ENCODE peak calls at places on chromosomes 3 and 15, in ten cellular contexts. B is sigmoid colon; I is aorta; U is heart right ventricle; J is tibial nerve; P is hepatocyte; Z is uterus; H is suprapubic skin; D is colonic mucosa; Q is CD4-positive, alpha-beta T cell. K is an unnamed sample.

GRCh38 chr3:105511031-105511430 is 144.3 kb downstream of the ALCAM start:
- DNase-seq in U (no peak), J (no peak), H (no peak), Q (no peak), D (no peak), B (no peak), P (no peak), I (no peak), Z (no peak), K (no peak)

GRCh38 chr15:72136170-72137051 is 18.2 kb downstream of the SENP8 start:
- DNase-seq in B (no peak), P (no peak), Z (no peak), Q (no peak), D (no peak), H (no peak), J (no peak), I (no peak), U (no peak), K (no peak)

GRCh38 chr3:160134964-160135363 is 90.3 kb upstream of the C3orf80 start:
- DNase-seq in H (no peak), I (no peak), U (no peak), Z (no peak), B (no peak), P (no peak), D (no peak), J (no peak), Q (no peak), K (peak; percentile 65)

GRCh38 chr3:126267169-126267975 is 87.0 kb upstream of the ALDH1L1 start:
- DNase-seq in I (peak; percentile 86), H (peak; percentile 76), Q (no peak), B (peak; percentile 92), D (peak; percentile 25), J (peak; percentile 75), Z (peak; percentile 76), P (peak; percentile 88), U (peak; percentile 77), K (peak; percentile 94)

GRCh38 chr3:1294566-1294965 is 201.7 kb downstream of the CNTN6 start:
- DNase-seq in Z (no peak), D (no peak), P (no peak), Q (no peak), U (no peak), J (no peak), B (no peak), I (no peak), H (no peak), K (no peak)

GRCh38 chr3:60313382-60313781 is 937.9 kb downstream of the FHIT start:
- DNase-seq in B (no peak), H (no peak), U (no peak), D (no peak), J (no peak), I (no peak), P (no peak), Q (no peak), Z (no peak), K (no peak)

GRCh38 chr15:84816694-84817460 is at the start of gene ALPK3:
- DNase-seq in D (no peak), H (no peak), I (peak; percentile 81), P (peak; percentile 87), J (no peak), U (peak; percentile 80), B (peak; percentile 85), Z (no peak), Q (no peak), K (peak; percentile 85)

GRCh38 chr3:71488882-71489281 is 94.6 kb downstream of the FOXP1 start:
- DNase-seq in Q (no peak), U (no peak), D (no peak), B (no peak), H (no peak), I (no peak), J (no peak), Z (no peak), P (no peak), K (no peak)

GRCh38 chr15:68315035-68315434 is 37.5 kb downstream of the FEM1B start:
- DNase-seq in Q (no peak), P (no peak), J (no peak), I (no peak), H (no peak), D (no peak), Z (no peak), U (no peak), B (no peak), K (no peak)
- H3K27ac ChIP-seq in Q (no peak overlapping the region), P (no peak overlapping the region), J (no peak overlapping the region), I (no peak overlapping the region), H (no peak overlapping the region), D (no peak overlapping the region), Z (peak overlapping the region; percentile 75), U (no peak overlapping the region), B (no peak overlapping the region), K (no peak overlapping the region)

DNA sequence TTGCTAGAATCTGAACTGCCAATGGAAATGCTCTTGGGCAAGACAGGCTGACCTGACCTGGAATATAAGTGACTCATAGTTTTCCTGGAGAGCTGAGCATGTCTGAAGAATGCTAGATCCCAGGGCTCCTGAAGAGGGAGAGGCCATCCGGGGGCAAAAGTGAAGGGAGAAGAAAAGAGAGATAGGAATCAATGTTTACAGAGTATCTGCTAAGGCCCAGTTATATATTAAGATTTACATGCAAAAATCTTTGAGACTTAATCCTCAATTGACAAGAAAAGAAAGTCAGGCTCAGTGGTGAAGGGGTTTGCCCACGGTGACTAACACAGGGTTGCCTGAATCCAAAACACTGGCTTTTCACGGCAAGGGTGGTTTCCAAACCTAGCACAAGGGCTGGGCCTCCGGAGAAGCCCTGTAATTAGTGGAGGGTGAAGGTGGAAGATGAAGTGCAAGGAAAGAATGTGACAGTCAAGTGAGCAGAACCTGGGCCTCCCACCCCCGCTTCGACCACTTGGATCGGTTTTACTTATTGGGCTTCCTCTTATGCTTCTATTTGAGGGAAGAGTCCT is 91.7 kb upstream of the FGF12 start:
- DNase-seq in J (no peak), U (no peak), Z (peak; percentile 43), I (no peak), B (no peak), H (no peak), Q (peak; percentile 18), P (peak; percentile 68), D (no peak), K (peak; percentile 78)
- H3K27ac ChIP-seq in J (no peak overlapping the region), U (no peak overlapping the region), Z (peak overlapping the region; percentile 31), I (no peak overlapping the region), B (no peak overlapping the region), H (no peak overlapping the region), Q (no peak overlapping the region), P (peak overlapping the region; percentile 64), D (no peak overlapping the region), K (peak overlapping the region; percentile 42)

GRCh38 chr3:117743962-117744361 is 1034.4 kb downstream of the TUSC7 start:
- DNase-seq in Z (no peak), I (no peak), B (no peak), Q (no peak), P (no peak), H (no peak), U (no peak), J (no peak), D (no peak), K (no peak)

GRCh38 chr3:117746091-117746490 is 1036.5 kb downstream of the TUSC7 start:
- DNase-seq in P (no peak), J (no peak), D (no peak), H (no peak), B (no peak), I (no peak), Q (no peak), U (no peak), Z (no peak), K (no peak)

GRCh38 chr3:117745516-117745915 is 1035.9 kb downstream of the TUSC7 start:
- DNase-seq in J (no peak), U (no peak), H (no peak), P (no peak), D (no peak), Z (no peak), B (no peak), Q (no peak), I (no peak), K (no peak)

GRCh38 chr3:117748131-117748530 is 1038.6 kb downstream of the TUSC7 start:
- DNase-seq in U (no peak), D (no peak), J (no peak), B (no peak), Z (no peak), Q (no peak), H (no peak), I (no peak), P (no peak), K (no peak)

DNA sequence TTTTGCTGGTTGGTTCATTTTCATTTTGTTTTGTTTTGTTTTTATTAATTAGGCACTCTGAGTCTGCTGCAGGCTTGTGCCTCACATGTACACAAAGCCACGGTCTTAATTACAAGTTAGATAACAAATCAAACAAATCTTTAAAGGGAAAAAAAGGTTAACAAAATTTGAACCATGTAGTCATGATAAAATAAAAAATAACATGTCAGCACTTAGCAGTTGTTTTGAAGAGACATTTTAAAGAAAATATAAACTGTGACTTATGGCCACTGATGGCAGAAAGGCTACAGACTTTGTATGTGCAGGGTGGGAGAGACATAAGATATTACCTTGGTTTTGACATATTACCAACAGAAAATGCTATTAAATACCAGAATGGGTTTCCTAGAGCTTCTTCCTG is 1035.4 kb downstream of the TUSC7 start:
- DNase-seq in B (no peak), P (no peak), H (no peak), Q (no peak), D (no peak), U (no peak), I (no peak), J (no peak), Z (no peak), K (no peak)
- H3K27ac ChIP-seq in B (no peak overlapping the region), P (no peak overlapping the region), H (no peak overlapping the region), Q (no peak overlapping the region), D (no peak overlapping the region), U (no peak overlapping the region), I (no peak overlapping the region), J (no peak overlapping the region), Z (no peak overlapping the region), K (no peak overlapping the region)

GRCh38 chr3:57952651-57953050 is 55.6 kb upstream of the FLNB start:
- DNase-seq in B (no peak), H (no peak), D (no peak), J (no peak), P (no peak), Z (no peak), I (no peak), U (no peak), Q (no peak), K (no peak)

GRCh38 chr3:57949344-57949743 is 58.9 kb upstream of the FLNB start:
- DNase-seq in D (no peak), P (no peak), U (no peak), Q (no peak), H (no peak), I (no peak), Z (peak; percentile 15), B (peak; percentile 40), J (no peak), K (no peak)

GRCh38 chr3:57949779-57950618 is 58.2 kb upstream of the FLNB start:
- DNase-seq in B (peak; percentile 70), D (no peak), P (no peak), H (no peak), U (peak; percentile 43), Q (no peak), Z (peak; percentile 76), I (no peak), J (no peak), K (no peak)

GRCh38 chr3:57952208-57952631 is 56.0 kb upstream of the FLNB start:
- DNase-seq in D (no peak), B (peak; percentile 95), J (no peak), I (peak; percentile 84), P (peak; percentile 79), Q (no peak), U (peak; percentile 47), H (peak; percentile 74), Z (peak; percentile 91), K (peak; percentile 81)

GRCh38 chr3:57951106-57951882 is 56.9 kb upstream of the FLNB start:
- DNase-seq in Z (peak; percentile 91), P (peak; percentile 82), I (peak; percentile 87), D (peak; percentile 72), B (peak; percentile 93), U (peak; percentile 64), J (peak; percentile 32), Q (no peak), H (peak; percentile 76), K (peak; percentile 90)
- H3K27ac ChIP-seq in Z (peak overlapping the region; percentile 95), P (peak overlapping the region; percentile 93), I (peak overlapping the region; percentile 95), D (peak overlapping the region; percentile 58), B (peak overlapping the region; percentile 93), U (peak overlapping the region; percentile 93), J (peak overlapping the region; percentile 91), Q (no peak overlapping the region), H (peak overlapping the region; percentile 78), K (peak overlapping the region; percentile 83)